ENCODE peak calls at places on chromosome 14, in six cellular contexts. Z, X, F, Y, K and L are unnamed samples.

GRCh38 chr14:96095581-96096476 is 56.7 kb downstream of the C14orf132 start:
- DNase-seq in K (peak; percentile 87), Z (peak; percentile 91), X (no peak), F (no peak), Y (peak; percentile 64), L (no peak)

GRCh38 chr14:35533357-35534129 is 421 bp upstream of the INSM2 start:
- DNase-seq in X (no peak), Y (peak; percentile 10), K (no peak), Z (peak; percentile 41), F (peak; percentile 89), L (peak; percentile 28)

GRCh38 chr14:65348137-65348536 is 64.4 kb upstream of the FUT8 start:
- DNase-seq in K (no peak), Z (no peak), Y (no peak), X (no peak), F (no peak), L (peak; percentile 14)

GRCh38 chr14:31568151-31568550 is 6.9 kb downstream of the NUBPL start:
- DNase-seq in K (no peak), X (no peak), F (no peak), Z (peak; percentile 67), Y (no peak), L (no peak)

GRCh38 chr14:75200451-75200850 is 24.0 kb upstream of the TMED10 start:
- DNase-seq in K (no peak), F (no peak), Y (no peak), Z (no peak), X (peak; percentile 70), L (no peak)

GRCh38 chr14:52951730-52952481 is 1.1 kb upstream of the FERMT2 start:
- DNase-seq in X (peak; percentile 61), K (no peak), Z (peak; percentile 92), Y (peak; percentile 65), F (peak; percentile 35), L (peak; percentile 15)

GRCh38 chr14:98594156-98594555 is 677.8 kb downstream of the BCL11B start:
- DNase-seq in K (no peak), Y (no peak), F (no peak), Z (no peak), X (no peak), L (no peak)

GRCh38 chr14:101705733-101706508 is 55.6 kb upstream of the PPP2R5C start:
- DNase-seq in X (no peak), Z (peak; percentile 74), K (peak; percentile 91), F (peak; percentile 72), Y (peak; percentile 10), L (peak; percentile 87)

GRCh38 chr14:65281991-65282908 is 130.3 kb upstream of the FUT8 start:
- DNase-seq in X (no peak), F (no peak), K (no peak), Z (peak; percentile 83), Y (peak; percentile 88), L (peak; percentile 21)

GRCh38 chr14:57275023-57275664 is 6.4 kb downstream of the AP5M1 start:
- DNase-seq in Y (peak; percentile 30), X (no peak), F (no peak), K (no peak), Z (no peak), L (no peak)

GRCh38 chr14:90275820-90276219 is 19.5 kb downstream of the PSMC1 start:
- DNase-seq in F (no peak), Z (peak; percentile 92), Y (peak; percentile 79), K (peak; percentile 77), X (no peak), L (no peak)

GRCh38 chr14:104187931-104188726 is 49.7 kb downstream of the KIF26A start:
- DNase-seq in Z (no peak), F (peak; percentile 55), X (no peak), K (no peak), Y (no peak), L (no peak)

GRCh38 chr14:74945261-74945851 is 10.0 kb downstream of the PGF start:
- DNase-seq in X (peak; percentile 27), Y (no peak), Z (no peak), K (no peak), F (peak; percentile 59), L (peak; percentile 60)

GRCh38 chr14:81511110-81511900 is 22.3 kb downstream of the SEL1L start:
- DNase-seq in F (no peak), X (no peak), K (no peak), Z (no peak), Y (no peak), L (no peak)

GRCh38 chr14:44149597-44149996 is 357.5 kb downstream of the FSCB start:
- DNase-seq in F (no peak), Z (no peak), K (no peak), X (peak; percentile 43), Y (no peak), L (peak; percentile 49)

GRCh38 chr14:53055003-53055402 is 98.1 kb downstream of the DDHD1 start:
- DNase-seq in F (no peak), K (no peak), Y (peak; percentile 29), X (peak; percentile 40), Z (peak; percentile 83), L (peak; percentile 47)

GRCh38 chr14:48398675-48399282 is 723.4 kb upstream of the MDGA2 start:
- DNase-seq in Y (peak; percentile 29), K (no peak), F (no peak), X (peak; percentile 33), Z (peak; percentile 46), L (peak; percentile 57)

GRCh38 chr14:34713681-34714319 is 593 bp downstream of the CFL2 start:
- DNase-seq in Y (peak; percentile 83), F (no peak), X (no peak), K (no peak), Z (peak; percentile 74), L (peak; percentile 45)

GRCh38 chr14:54737132-54737711 is 165.4 kb downstream of the GCH1 start:
- DNase-seq in K (no peak), Y (peak; percentile 91), Z (peak; percentile 74), X (no peak), F (no peak), L (no peak)

GRCh38 chr14:96052541-96053105 is 13.5 kb downstream of the C14orf132 start:
- DNase-seq in Z (no peak), Y (peak; percentile 38), X (no peak), K (peak; percentile 72), F (no peak), L (no peak)

GRCh38 chr14:34043627-34044372 is 92.9 kb upstream of the EGLN3 start:
- DNase-seq in Y (no peak), K (no peak), X (peak; percentile 82), Z (no peak), F (no peak), L (no peak)

GRCh38 chr14:102509744-102510615 is at the start of gene ANKRD9:
- DNase-seq in F (peak; percentile 96), X (peak; percentile 78), Z (peak; percentile 94), K (peak; percentile 99), Y (peak; percentile 73), L (peak; percentile 92)

GRCh38 chr14:31261859-31262739 is 54.5 kb upstream of the HECTD1 start:
- DNase-seq in X (no peak), F (no peak), Y (peak; percentile 47), K (no peak), Z (peak; percentile 80), L (peak; percentile 78)

GRCh38 chr14:84080961-84081360 is 1449.0 kb upstream of the FLRT2 start:
- DNase-seq in F (no peak), Y (no peak), X (no peak), K (no peak), Z (no peak), L (peak; percentile 4)

GRCh38 chr14:29710015-29710414 is 217.6 kb downstream of the PRKD1 start:
- DNase-seq in K (no peak), X (no peak), F (no peak), Y (no peak), Z (peak; percentile 42), L (no peak)

GRCh38 chr14:24059841-24060388 is 8.1 kb downstream of the CARMIL3 start:
- DNase-seq in Y (no peak), X (no peak), K (no peak), Z (no peak), F (peak; percentile 76), L (no peak)

GRCh38 chr14:90382491-90383125 is 14.2 kb upstream of the CALM1 start:
- DNase-seq in Y (peak; percentile 71), K (peak; percentile 94), F (peak; percentile 74), Z (peak; percentile 88), X (peak; percentile 42), L (peak; percentile 66)

DNA sequence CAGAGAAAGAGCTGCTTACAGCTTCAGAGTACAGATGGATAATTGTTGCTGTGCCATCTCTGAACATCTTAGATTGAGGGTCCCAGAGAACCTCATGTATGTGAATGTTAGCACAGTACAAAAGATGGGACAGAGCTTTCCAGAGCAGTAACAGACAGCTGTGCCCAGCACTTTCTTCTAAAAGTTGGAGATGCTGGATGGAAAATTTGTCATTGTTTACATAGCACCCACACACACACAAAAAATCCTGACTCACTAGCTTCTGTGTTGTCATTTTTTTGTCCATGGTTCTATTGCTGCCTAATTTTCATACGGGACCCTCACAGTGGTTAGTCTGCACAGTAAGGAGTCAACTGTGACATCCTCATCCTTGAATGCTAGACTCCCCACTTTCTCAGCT is 374.7 kb downstream of the DIO2 start:
- DNase-seq in K (no peak), Y (peak; percentile 50), Z (peak; percentile 30), X (no peak), F (no peak), L (no peak)
- TF ChIP-seq CTCF in K (no peak), Y (no peak), Z (no peak), X (no peak), F (no peak), L (no peak)

DNA sequence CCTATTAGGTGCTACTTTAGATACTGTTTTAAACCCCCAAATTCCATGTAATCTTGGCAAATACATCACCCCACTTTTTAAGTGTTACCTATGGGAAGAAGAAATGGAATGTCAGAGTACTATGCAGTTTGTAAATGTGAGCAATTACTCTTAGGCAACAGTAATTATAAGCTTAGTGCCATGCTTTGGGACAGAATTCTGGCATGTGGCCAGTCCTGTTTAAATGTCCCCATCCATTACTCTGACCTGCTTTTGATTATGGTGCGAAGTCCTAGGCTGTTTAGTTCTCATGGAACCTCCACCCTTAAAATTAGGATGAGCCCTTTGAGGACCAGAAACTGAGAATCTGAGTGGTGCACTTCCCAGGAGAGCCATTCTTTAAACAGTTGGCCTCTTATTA is 321.4 kb upstream of the RGS6 start:
- DNase-seq in Y (no peak), Z (no peak), K (no peak), X (no peak), F (no peak), L (no peak)
- H3K4me3 ChIP-seq in Y (no peak overlapping the region), Z (no peak overlapping the region), K (no peak overlapping the region), X (no peak overlapping the region), F (no peak overlapping the region), L (no peak overlapping the region)

DNA sequence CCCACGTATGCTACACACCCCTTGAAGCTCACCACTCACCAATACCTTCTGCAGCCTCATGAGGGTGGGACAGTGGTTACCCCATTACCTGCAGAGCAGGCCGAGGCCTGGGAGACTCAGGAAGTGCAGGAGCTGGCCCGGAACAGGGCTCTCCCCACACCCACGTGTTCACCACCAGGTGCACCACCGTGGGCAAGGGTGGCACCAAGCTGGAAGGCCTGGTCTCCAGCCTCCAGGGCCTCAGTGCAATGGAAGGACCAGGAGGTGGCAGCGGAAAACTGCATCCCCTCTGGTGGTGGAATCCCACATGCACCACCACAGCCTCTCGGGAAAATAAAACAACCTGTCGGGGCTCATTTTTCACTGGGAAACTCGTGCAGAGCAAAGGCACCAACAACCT is 36.4 kb downstream of the ITPK1 start:
- DNase-seq in Y (no peak), F (peak; percentile 33), Z (no peak), X (no peak), K (no peak), L (no peak)
- TF ChIP-seq CTCF in Y (no peak), F (no peak), Z (peak; percentile 23), X (peak; percentile 5), K (no peak), L (no peak)

DNA sequence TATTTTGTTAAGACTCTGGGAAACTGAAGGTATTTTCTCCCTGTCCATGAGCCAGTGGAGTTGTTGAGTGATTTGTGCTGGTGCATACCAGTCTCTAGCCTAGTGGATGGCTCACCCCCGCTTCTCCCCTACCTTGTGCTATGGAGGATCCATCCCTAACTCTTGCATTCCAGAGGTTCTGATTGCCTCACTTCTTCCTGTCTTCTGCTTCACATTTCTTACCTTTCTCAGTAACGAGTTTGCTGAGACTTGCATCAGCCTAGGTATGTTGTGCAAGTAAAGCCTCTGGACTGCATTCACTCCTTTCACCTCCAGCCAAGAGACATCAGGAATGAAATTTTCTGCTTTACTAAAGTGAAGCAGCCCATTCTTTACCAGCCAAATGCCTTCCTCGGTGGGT is 391.5 kb downstream of the ZFP36L1 start:
- DNase-seq in Z (peak; percentile 80), K (no peak), F (no peak), X (peak; percentile 16), Y (no peak), L (no peak)
- H3K4me3 ChIP-seq in Z (no peak overlapping the region), K (no peak overlapping the region), F (no peak overlapping the region), X (no peak overlapping the region), Y (no peak overlapping the region), L (no peak overlapping the region)